ENCODE peak calls at places on chromosomes 2 and 18, in eight cellular contexts. U, I, V, Y, R, Q, A and D are unnamed samples.

GRCh38 chr2:157197848-157198247 is 59.7 kb upstream of the GALNT5 start:
- DNase-seq in U (no peak), I (no peak), V (no peak), Y (no peak), R (no peak), Q (no peak), A (no peak), D (no peak)

GRCh38 chr2:4732560-4732959 is 959.6 kb upstream of the SOX11 start:
- DNase-seq in U (no peak), I (no peak), V (no peak), Y (no peak), R (no peak), Q (no peak), A (no peak), D (no peak)

GRCh38 chr18:49814147-49814499 is 790 bp upstream of the ACAA2 start:
- DNase-seq in U (peak), I (no peak), V (no peak), Y (no peak), R (peak), Q (no peak), A (peak), D (peak)

GRCh38 chr2:240236217-240237111 is 96.0 kb upstream of the OTOS start:
- DNase-seq in U (no peak), I (no peak), V (no peak), Y (no peak), R (peak), Q (no peak), A (peak), D (peak)

GRCh38 chr2:216113572-216113971 is 4.4 kb downstream of the XRCC5 start:
- DNase-seq in U (no peak), I (no peak), V (no peak), Y (no peak), R (no peak), Q (no peak), A (no peak), D (no peak)

GRCh38 chr2:231530099-231531085 is at the start of gene NMUR1:
- DNase-seq in U (peak), I (peak), V (no peak), Y (peak), R (peak), Q (peak), A (peak), D (peak)

GRCh38 chr2:42893047-42893758 is 100.8 kb upstream of the HAAO start:
- DNase-seq in U (no peak), I (no peak), V (no peak), Y (no peak), R (no peak), Q (no peak), A (no peak), D (no peak)

GRCh38 chr2:219554369-219554768 is 10.5 kb downstream of the TMEM198 start:
- DNase-seq in U (no peak), I (no peak), V (no peak), Y (no peak), R (no peak), Q (no peak), A (no peak), D (no peak)

GRCh38 chr2:158403237-158403636 is 53.3 kb downstream of the CCDC148 start:
- DNase-seq in U (no peak), I (no peak), V (no peak), Y (no peak), R (no peak), Q (no peak), A (no peak), D (no peak)

GRCh38 chr2:11867926-11868325 is 121.5 kb downstream of the LPIN1 start:
- DNase-seq in U (no peak), I (no peak), V (no peak), Y (no peak), R (no peak), Q (no peak), A (no peak), D (no peak)

GRCh38 chr2:48560546-48561209 is 30.7 kb downstream of the STON1 start:
- DNase-seq in U (no peak), I (no peak), V (no peak), Y (no peak), R (no peak), Q (no peak), A (peak), D (peak)

GRCh38 chr2:159285929-159286708 is at the start of gene WDSUB1:
- DNase-seq in U (peak), I (no peak), V (peak), Y (no peak), R (peak), Q (peak), A (peak), D (peak)

GRCh38 chr2:180258041-180258537 is 251.0 kb upstream of the CWC22 start:
- DNase-seq in U (no peak), I (no peak), V (no peak), Y (no peak), R (no peak), Q (no peak), A (no peak), D (no peak)

GRCh38 chr18:35745814-35746213 is 164.3 kb downstream of the GALNT1 start:
- DNase-seq in U (no peak), I (no peak), V (no peak), Y (no peak), R (no peak), Q (no peak), A (no peak), D (no peak)

GRCh38 chr2:180367831-180368230 is 360.7 kb upstream of the CWC22 start:
- DNase-seq in U (no peak), I (no peak), V (no peak), Y (no peak), R (no peak), Q (no peak), A (no peak), D (peak)

GRCh38 chr2:4381773-4382172 is 678.4 kb downstream of the DCDC2C start:
- DNase-seq in U (no peak), I (no peak), V (no peak), Y (no peak), R (no peak), Q (no peak), A (no peak), D (no peak)

GRCh38 chr2:174344716-174345472 is 10.1 kb downstream of the SP9 start:
- DNase-seq in U (no peak), I (no peak), V (no peak), Y (no peak), R (no peak), Q (no peak), A (no peak), D (no peak)

GRCh38 chr18:48851563-48851962 is 99.2 kb downstream of the SMAD7 start:
- DNase-seq in U (no peak), I (no peak), V (no peak), Y (no peak), R (peak), Q (peak), A (no peak), D (no peak)